ENCODE peak calls at places on chromosomes 16 and 17, in seven cellular contexts. One of them, this sample, is unnamed.

GRCh38 chr16:57260294-57260929 is 15.4 kb downstream of the ARL2BP start:
- DNase-seq in GM23338: peak; percentile 79
- DNase-seq in choroid plexus epithelial cell: peak; percentile 87
- DNase-seq in anterior cingulate cortex: peak; percentile 78
- DNase-seq in stimulated activated CD4-positive, alpha-beta T cell treated with anti-CD3 and anti-CD28 coated beads, Interleukin-12 subunit alpha, Interleukin-12 subunit beta, amount 100 ng/mL, for 4 hours: no peak
- DNase-seq in Right ventricle myocardium superior: no peak
- DNase-seq in effector memory CD4-positive, alpha-beta T cell: no peak
- DNase-seq in this sample: no peak

GRCh38 chr16:49417354-49417753 is 43.8 kb downstream of the C16orf78 start:
- DNase-seq in effector memory CD4-positive, alpha-beta T cell: no peak
- DNase-seq in Right ventricle myocardium superior: no peak
- DNase-seq in stimulated activated CD4-positive, alpha-beta T cell treated with anti-CD3 and anti-CD28 coated beads, Interleukin-12 subunit alpha, Interleukin-12 subunit beta, amount 100 ng/mL, for 4 hours: no peak
- DNase-seq in GM23338: no peak
- DNase-seq in choroid plexus epithelial cell: no peak
- DNase-seq in anterior cingulate cortex: no peak
- DNase-seq in this sample: no peak

GRCh38 chr17:77045441-77046041 is 95.2 kb upstream of the SEC14L1 start:
- DNase-seq in anterior cingulate cortex: no peak
- DNase-seq in GM23338: no peak
- DNase-seq in Right ventricle myocardium superior: no peak
- DNase-seq in effector memory CD4-positive, alpha-beta T cell: no peak
- DNase-seq in stimulated activated CD4-positive, alpha-beta T cell treated with anti-CD3 and anti-CD28 coated beads, Interleukin-12 subunit alpha, Interleukin-12 subunit beta, amount 100 ng/mL, for 4 hours: no peak
- DNase-seq in choroid plexus epithelial cell: peak; percentile 7
- DNase-seq in this sample: no peak

GRCh38 chr16:17773698-17774101 is 302.9 kb upstream of the XYLT1 start:
- DNase-seq in stimulated activated CD4-positive, alpha-beta T cell treated with anti-CD3 and anti-CD28 coated beads, Interleukin-12 subunit alpha, Interleukin-12 subunit beta, amount 100 ng/mL, for 4 hours: no peak
- DNase-seq in choroid plexus epithelial cell: peak; percentile 84
- DNase-seq in Right ventricle myocardium superior: no peak
- DNase-seq in anterior cingulate cortex: peak; percentile 1
- DNase-seq in GM23338: no peak
- DNase-seq in effector memory CD4-positive, alpha-beta T cell: no peak
- DNase-seq in this sample: no peak

GRCh38 chr16:67024384-67024896 is 4.5 kb upstream of the CBFB start:
- DNase-seq in anterior cingulate cortex: no peak
- DNase-seq in GM23338: no peak
- DNase-seq in stimulated activated CD4-positive, alpha-beta T cell treated with anti-CD3 and anti-CD28 coated beads, Interleukin-12 subunit alpha, Interleukin-12 subunit beta, amount 100 ng/mL, for 4 hours: no peak
- DNase-seq in Right ventricle myocardium superior: no peak
- DNase-seq in choroid plexus epithelial cell: no peak
- DNase-seq in effector memory CD4-positive, alpha-beta T cell: no peak
- DNase-seq in this sample: no peak

GRCh38 chr17:62994931-62995330 is 28.9 kb downstream of the TANC2 start:
- DNase-seq in Right ventricle myocardium superior: no peak
- DNase-seq in GM23338: no peak
- DNase-seq in effector memory CD4-positive, alpha-beta T cell: no peak
- DNase-seq in choroid plexus epithelial cell: peak; percentile 18
- DNase-seq in anterior cingulate cortex: no peak
- DNase-seq in stimulated activated CD4-positive, alpha-beta T cell treated with anti-CD3 and anti-CD28 coated beads, Interleukin-12 subunit alpha, Interleukin-12 subunit beta, amount 100 ng/mL, for 4 hours: no peak
- DNase-seq in this sample: no peak

GRCh38 chr17:71361691-71362450 is 758.9 kb upstream of the SOX9 start:
- DNase-seq in choroid plexus epithelial cell: peak; percentile 64
- DNase-seq in effector memory CD4-positive, alpha-beta T cell: no peak
- DNase-seq in stimulated activated CD4-positive, alpha-beta T cell treated with anti-CD3 and anti-CD28 coated beads, Interleukin-12 subunit alpha, Interleukin-12 subunit beta, amount 100 ng/mL, for 4 hours: no peak
- DNase-seq in Right ventricle myocardium superior: no peak
- DNase-seq in GM23338: no peak
- DNase-seq in anterior cingulate cortex: no peak
- DNase-seq in this sample: no peak

GRCh38 chr16:67860589-67861398 is 12.1 kb upstream of the EDC4 start:
- DNase-seq in choroid plexus epithelial cell: no peak
- DNase-seq in Right ventricle myocardium superior: no peak
- DNase-seq in effector memory CD4-positive, alpha-beta T cell: no peak
- DNase-seq in anterior cingulate cortex: no peak
- DNase-seq in GM23338: no peak
- DNase-seq in stimulated activated CD4-positive, alpha-beta T cell treated with anti-CD3 and anti-CD28 coated beads, Interleukin-12 subunit alpha, Interleukin-12 subunit beta, amount 100 ng/mL, for 4 hours: no peak
- DNase-seq in this sample: no peak

GRCh38 chr16:79286646-79287423 is 313.7 kb downstream of the MAF start:
- DNase-seq in Right ventricle myocardium superior: peak; percentile 66
- DNase-seq in effector memory CD4-positive, alpha-beta T cell: no peak
- DNase-seq in stimulated activated CD4-positive, alpha-beta T cell treated with anti-CD3 and anti-CD28 coated beads, Interleukin-12 subunit alpha, Interleukin-12 subunit beta, amount 100 ng/mL, for 4 hours: peak; percentile 17
- DNase-seq in GM23338: peak; percentile 42
- DNase-seq in anterior cingulate cortex: peak; percentile 19
- DNase-seq in choroid plexus epithelial cell: no peak
- DNase-seq in this sample: no peak

GRCh38 chr17:74118504-74118903 is 85.0 kb upstream of the RPL38 start:
- DNase-seq in anterior cingulate cortex: no peak
- DNase-seq in stimulated activated CD4-positive, alpha-beta T cell treated with anti-CD3 and anti-CD28 coated beads, Interleukin-12 subunit alpha, Interleukin-12 subunit beta, amount 100 ng/mL, for 4 hours: no peak
- DNase-seq in GM23338: peak; percentile 87
- DNase-seq in choroid plexus epithelial cell: peak; percentile 11
- DNase-seq in effector memory CD4-positive, alpha-beta T cell: no peak
- DNase-seq in Right ventricle myocardium superior: no peak
- DNase-seq in this sample: no peak

GRCh38 chr17:27269978-27270377 is 23.9 kb upstream of the WSB1 start:
- DNase-seq in effector memory CD4-positive, alpha-beta T cell: no peak
- DNase-seq in choroid plexus epithelial cell: no peak
- DNase-seq in anterior cingulate cortex: no peak
- DNase-seq in stimulated activated CD4-positive, alpha-beta T cell treated with anti-CD3 and anti-CD28 coated beads, Interleukin-12 subunit alpha, Interleukin-12 subunit beta, amount 100 ng/mL, for 4 hours: no peak
- DNase-seq in Right ventricle myocardium superior: no peak
- DNase-seq in GM23338: no peak
- DNase-seq in this sample: no peak

GRCh38 chr17:74437702-74438101 is 5.8 kb downstream of the GPRC5C start:
- DNase-seq in Right ventricle myocardium superior: no peak
- DNase-seq in effector memory CD4-positive, alpha-beta T cell: no peak
- DNase-seq in GM23338: peak; percentile 65
- DNase-seq in stimulated activated CD4-positive, alpha-beta T cell treated with anti-CD3 and anti-CD28 coated beads, Interleukin-12 subunit alpha, Interleukin-12 subunit beta, amount 100 ng/mL, for 4 hours: no peak
- DNase-seq in choroid plexus epithelial cell: peak; percentile 16
- DNase-seq in anterior cingulate cortex: no peak
- DNase-seq in this sample: no peak

GRCh38 chr17:70073799-70074198 is 1.2 kb upstream of the KCNJ16 start:
- DNase-seq in choroid plexus epithelial cell: no peak
- DNase-seq in effector memory CD4-positive, alpha-beta T cell: no peak
- DNase-seq in GM23338: no peak
- DNase-seq in anterior cingulate cortex: no peak
- DNase-seq in stimulated activated CD4-positive, alpha-beta T cell treated with anti-CD3 and anti-CD28 coated beads, Interleukin-12 subunit alpha, Interleukin-12 subunit beta, amount 100 ng/mL, for 4 hours: no peak
- DNase-seq in Right ventricle myocardium superior: no peak
- DNase-seq in this sample: no peak

GRCh38 chr17:81570896-81571453 is 18.8 kb upstream of the FAAP100 start:
- DNase-seq in anterior cingulate cortex: no peak
- DNase-seq in Right ventricle myocardium superior: no peak
- DNase-seq in GM23338: no peak
- DNase-seq in effector memory CD4-positive, alpha-beta T cell: no peak
- DNase-seq in stimulated activated CD4-positive, alpha-beta T cell treated with anti-CD3 and anti-CD28 coated beads, Interleukin-12 subunit alpha, Interleukin-12 subunit beta, amount 100 ng/mL, for 4 hours: no peak
- DNase-seq in choroid plexus epithelial cell: no peak
- DNase-seq in this sample: no peak

GRCh38 chr16:2343211-2343610 is 2.7 kb upstream of the ABCA3 start:
- DNase-seq in GM23338: no peak
- DNase-seq in Right ventricle myocardium superior: no peak
- DNase-seq in choroid plexus epithelial cell: no peak
- DNase-seq in effector memory CD4-positive, alpha-beta T cell: no peak
- DNase-seq in stimulated activated CD4-positive, alpha-beta T cell treated with anti-CD3 and anti-CD28 coated beads, Interleukin-12 subunit alpha, Interleukin-12 subunit beta, amount 100 ng/mL, for 4 hours: no peak
- DNase-seq in anterior cingulate cortex: no peak
- DNase-seq in this sample: no peak

GRCh38 chr17:35082073-35082657 is 18.7 kb upstream of the RFFL start:
- DNase-seq in effector memory CD4-positive, alpha-beta T cell: no peak
- DNase-seq in anterior cingulate cortex: no peak
- DNase-seq in GM23338: no peak
- DNase-seq in stimulated activated CD4-positive, alpha-beta T cell treated with anti-CD3 and anti-CD28 coated beads, Interleukin-12 subunit alpha, Interleukin-12 subunit beta, amount 100 ng/mL, for 4 hours: no peak
- DNase-seq in Right ventricle myocardium superior: no peak
- DNase-seq in choroid plexus epithelial cell: peak; percentile 73
- DNase-seq in this sample: no peak

GRCh38 chr17:74085434-74085833 is 118.0 kb upstream of the RPL38 start:
- DNase-seq in Right ventricle myocardium superior: no peak
- DNase-seq in anterior cingulate cortex: no peak
- DNase-seq in stimulated activated CD4-positive, alpha-beta T cell treated with anti-CD3 and anti-CD28 coated beads, Interleukin-12 subunit alpha, Interleukin-12 subunit beta, amount 100 ng/mL, for 4 hours: no peak
- DNase-seq in effector memory CD4-positive, alpha-beta T cell: no peak
- DNase-seq in choroid plexus epithelial cell: peak; percentile 2
- DNase-seq in GM23338: peak; percentile 53
- DNase-seq in this sample: no peak

GRCh38 chr17:55763856-55764255 is 13.0 kb downstream of the PCTP start:
- DNase-seq in stimulated activated CD4-positive, alpha-beta T cell treated with anti-CD3 and anti-CD28 coated beads, Interleukin-12 subunit alpha, Interleukin-12 subunit beta, amount 100 ng/mL, for 4 hours: no peak
- DNase-seq in Right ventricle myocardium superior: no peak
- DNase-seq in GM23338: no peak
- DNase-seq in anterior cingulate cortex: no peak
- DNase-seq in choroid plexus epithelial cell: peak; percentile 52
- DNase-seq in effector memory CD4-positive, alpha-beta T cell: no peak
- DNase-seq in this sample: no peak

GRCh38 chr16:72271841-72272240 is 99.9 kb upstream of the PMFBP1 start:
- DNase-seq in stimulated activated CD4-positive, alpha-beta T cell treated with anti-CD3 and anti-CD28 coated beads, Interleukin-12 subunit alpha, Interleukin-12 subunit beta, amount 100 ng/mL, for 4 hours: no peak
- DNase-seq in anterior cingulate cortex: no peak
- DNase-seq in GM23338: no peak
- DNase-seq in Right ventricle myocardium superior: no peak
- DNase-seq in effector memory CD4-positive, alpha-beta T cell: no peak
- DNase-seq in choroid plexus epithelial cell: no peak
- DNase-seq in this sample: no peak

This sample was measured in NK-92 treated with Interleukin-12 subunit alpha and Interleukin-12 subunit beta, amount 100 ng/mL, for 24 hours.